ENCODE peak calls at places on chromosomes 3 and 15, in six cellular contexts. One of them, this sample, is unnamed.

GRCh38 chr3:27171113-27171512 is 198.1 kb downstream of the NEK10 start:
- DNase-seq in keratinocyte: no peak
- DNase-seq in testis: no peak
- DNase-seq in suprapubic skin: no peak
- DNase-seq in aorta: no peak
- DNase-seq in lung: no peak
- DNase-seq in this sample: no peak

GRCh38 chr3:126711361-126711760 is 7.3 kb downstream of the CHCHD6 start:
- DNase-seq in testis: no peak
- DNase-seq in suprapubic skin: no peak
- DNase-seq in aorta: no peak
- DNase-seq in lung: no peak
- DNase-seq in keratinocyte: no peak
- DNase-seq in this sample: no peak

GRCh38 chr3:154967090-154967489 is 113.0 kb upstream of the MME start:
- DNase-seq in testis: no peak
- DNase-seq in aorta: no peak
- DNase-seq in suprapubic skin: no peak
- DNase-seq in lung: no peak
- DNase-seq in keratinocyte: no peak
- DNase-seq in this sample: no peak

GRCh38 chr3:129777806-129778205 is 115.7 kb downstream of the TMCC1 start:
- DNase-seq in lung: no peak
- DNase-seq in aorta: no peak
- DNase-seq in suprapubic skin: no peak
- DNase-seq in testis: peak; percentile 29
- DNase-seq in keratinocyte: no peak
- DNase-seq in this sample: no peak

GRCh38 chr3:67006460-67006859 is 8.4 kb downstream of the KBTBD8 start:
- DNase-seq in testis: no peak
- DNase-seq in suprapubic skin: no peak
- DNase-seq in keratinocyte: no peak
- DNase-seq in aorta: no peak
- DNase-seq in lung: no peak
- DNase-seq in this sample: no peak

GRCh38 chr3:171878441-171879225 is 35.5 kb downstream of the TMEM212 start:
- DNase-seq in lung: no peak
- DNase-seq in keratinocyte: no peak
- DNase-seq in suprapubic skin: no peak
- DNase-seq in testis: no peak
- DNase-seq in aorta: no peak
- DNase-seq in this sample: no peak

GRCh38 chr15:89749951-89750559 is 994 bp downstream of the MESP1 start:
- DNase-seq in testis: peak; percentile 22
- DNase-seq in lung: no peak
- DNase-seq in keratinocyte: no peak
- DNase-seq in aorta: no peak
- DNase-seq in suprapubic skin: no peak
- DNase-seq in this sample: peak; percentile 51

GRCh38 chr3:124707667-124708066 is 22.6 kb upstream of the UMPS start:
- DNase-seq in testis: no peak
- DNase-seq in keratinocyte: no peak
- DNase-seq in lung: no peak
- DNase-seq in suprapubic skin: no peak
- DNase-seq in aorta: no peak
- DNase-seq in this sample: no peak

GRCh38 chr3:7201784-7202183 is 340.9 kb downstream of the GRM7 start:
- DNase-seq in aorta: no peak
- DNase-seq in suprapubic skin: no peak
- DNase-seq in keratinocyte: no peak
- DNase-seq in testis: no peak
- DNase-seq in lung: no peak
- DNase-seq in this sample: no peak

GRCh38 chr3:7190094-7190493 is 329.2 kb downstream of the GRM7 start:
- DNase-seq in testis: no peak
- DNase-seq in suprapubic skin: no peak
- DNase-seq in lung: no peak
- DNase-seq in aorta: no peak
- DNase-seq in keratinocyte: no peak
- DNase-seq in this sample: no peak

GRCh38 chr3:7193271-7193670 is 332.4 kb downstream of the GRM7 start:
- DNase-seq in lung: no peak
- DNase-seq in suprapubic skin: no peak
- DNase-seq in keratinocyte: no peak
- DNase-seq in testis: no peak
- DNase-seq in aorta: no peak
- DNase-seq in this sample: no peak

GRCh38 chr3:7194081-7194835 is 333.3 kb downstream of the GRM7 start:
- DNase-seq in testis: no peak
- DNase-seq in lung: no peak
- DNase-seq in aorta: no peak
- DNase-seq in keratinocyte: no peak
- DNase-seq in suprapubic skin: no peak
- DNase-seq in this sample: no peak

DNA sequence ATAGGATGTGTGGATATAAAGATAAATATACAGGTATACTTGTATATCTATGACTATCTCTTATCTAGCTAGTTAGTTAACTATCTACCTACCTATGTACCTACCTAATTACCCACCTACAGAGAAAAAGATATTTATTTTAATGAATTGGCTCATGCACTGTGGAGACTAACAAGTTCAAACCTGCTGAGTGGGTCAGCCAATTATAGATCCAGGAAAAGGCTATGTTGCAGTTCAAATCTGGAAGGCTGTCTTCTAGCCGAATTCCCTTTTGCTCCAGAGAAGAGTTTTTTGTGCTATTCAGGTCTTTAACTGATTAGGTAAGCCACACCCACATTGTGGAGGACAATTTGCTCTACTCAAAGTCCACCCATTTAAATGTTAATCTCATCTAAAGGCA is 335.0 kb downstream of the GRM7 start:
- DNase-seq in lung: no peak
- DNase-seq in testis: no peak
- DNase-seq in suprapubic skin: no peak
- DNase-seq in keratinocyte: no peak
- DNase-seq in aorta: no peak
- DNase-seq in this sample: no peak
- H3K27ac ChIP-seq in lung: no peak overlapping the region
- H3K27ac ChIP-seq in testis: no peak overlapping the region
- H3K27ac ChIP-seq in suprapubic skin: no peak overlapping the region
- H3K27ac ChIP-seq in keratinocyte: no peak overlapping the region
- H3K27ac ChIP-seq in aorta: no peak overlapping the region
- H3K27ac ChIP-seq in this sample: no peak overlapping the region

GRCh38 chr3:71447803-71448202 is 135.7 kb downstream of the FOXP1 start:
- DNase-seq in lung: no peak
- DNase-seq in keratinocyte: peak; percentile 72
- DNase-seq in aorta: no peak
- DNase-seq in suprapubic skin: no peak
- DNase-seq in testis: no peak
- DNase-seq in this sample: no peak
- H3K4me1 ChIP-seq in lung: peaks cover 18% of the 10 kb centered on the region
- H3K4me1 ChIP-seq in keratinocyte: peaks cover 52% of the 10 kb centered on the region
- H3K4me1 ChIP-seq in aorta: no peaks in the 10 kb centered on the region
- H3K4me1 ChIP-seq in suprapubic skin: peaks cover 63% of the 10 kb centered on the region
- H3K4me1 ChIP-seq in testis: no peaks in the 10 kb centered on the region
- H3K4me1 ChIP-seq in this sample: peaks cover 10% of the 10 kb centered on the region

DNA sequence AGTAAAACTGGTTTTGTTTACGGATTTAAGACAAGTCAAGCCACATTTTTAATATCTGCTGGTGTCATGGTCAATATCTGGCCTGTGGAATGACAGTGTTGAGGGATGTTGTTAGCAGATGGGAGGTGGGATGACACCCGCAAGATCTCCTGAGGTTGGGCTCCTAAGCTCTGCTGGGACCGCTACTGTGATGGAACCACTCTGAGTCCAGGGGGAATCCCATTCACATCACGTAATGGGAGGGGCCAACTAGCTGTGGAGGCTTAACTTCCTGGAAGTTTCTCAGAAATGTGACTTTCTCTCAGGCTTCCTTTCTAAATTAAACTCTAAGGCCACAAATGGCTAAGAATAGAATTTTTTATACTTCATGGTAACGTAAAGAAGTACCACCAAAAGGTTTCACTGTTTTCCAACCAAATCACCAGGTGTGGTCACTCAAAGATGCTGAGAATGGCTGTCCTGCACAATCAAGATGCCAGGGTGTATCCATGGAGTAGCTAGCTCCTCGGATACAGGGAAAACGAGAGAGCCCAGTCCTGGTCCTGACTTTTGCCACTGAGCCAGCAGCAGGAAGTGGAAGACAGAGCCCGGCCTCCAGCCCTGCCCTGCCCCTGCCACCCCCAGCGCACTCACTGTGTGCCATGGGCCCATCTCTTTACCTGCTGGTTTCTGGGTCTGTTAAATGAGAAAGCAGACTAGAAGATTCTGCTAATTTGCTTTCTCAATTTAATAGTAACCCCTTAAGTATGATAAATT is 18.4 kb downstream of the TNFAIP8L3 start:
- DNase-seq in lung: no peak
- DNase-seq in testis: no peak
- DNase-seq in suprapubic skin: no peak
- DNase-seq in aorta: no peak
- DNase-seq in keratinocyte: no peak
- DNase-seq in this sample: no peak
- H3K27ac ChIP-seq in lung: no peak overlapping the region
- H3K27ac ChIP-seq in testis: peak overlapping the region; percentile 71
- H3K27ac ChIP-seq in suprapubic skin: peak overlapping the region; percentile 16
- H3K27ac ChIP-seq in aorta: peak overlapping the region; percentile 53
- H3K27ac ChIP-seq in keratinocyte: no peak overlapping the region
- H3K27ac ChIP-seq in this sample: peak overlapping the region; percentile 48

GRCh38 chr15:85423256-85423655 is 42.9 kb downstream of the AKAP13 start:
- DNase-seq in lung: no peak
- DNase-seq in testis: no peak
- DNase-seq in keratinocyte: no peak
- DNase-seq in aorta: no peak
- DNase-seq in suprapubic skin: no peak
- DNase-seq in this sample: no peak
- H3K4me1 ChIP-seq in lung: no peaks in the 10 kb centered on the region
- H3K4me1 ChIP-seq in testis: peaks cover 4% of the 10 kb centered on the region
- H3K4me1 ChIP-seq in keratinocyte: peaks cover 6% of the 10 kb centered on the region
- H3K4me1 ChIP-seq in aorta: peaks cover 4% of the 10 kb centered on the region
- H3K4me1 ChIP-seq in suprapubic skin: peaks cover 20% of the 10 kb centered on the region
- H3K4me1 ChIP-seq in this sample: peaks cover 3% of the 10 kb centered on the region

This sample was measured in right cardiac atrium.